ENCODE peak calls at places on chromosomes 11 and 22, in four cellular contexts. One of them, this sample, is unnamed. For H3K4me1, the result is how much of the 10 kb centered on the place peaks cover.

GRCh38 chr11:15687342-15687741 is 572.6 kb downstream of the INSC start:
- DNase-seq in GM12878: no peak
- DNase-seq in pancreas: no peak
- DNase-seq in Caco-2: no peak
- DNase-seq in this sample: no peak

GRCh38 chr11:94400839-94401772 is at the start of gene GPR83:
- DNase-seq in pancreas: no peak
- DNase-seq in GM12878: no peak
- DNase-seq in Caco-2: peak
- DNase-seq in this sample: peak

GRCh38 chr11:96905084-96905641 is 515.4 kb downstream of the JRKL start:
- DNase-seq in GM12878: no peak
- DNase-seq in Caco-2: no peak
- DNase-seq in pancreas: no peak
- DNase-seq in this sample: no peak

GRCh38 chr11:69867076-69868002 is 48.1 kb upstream of the FGF3 start:
- DNase-seq in pancreas: no peak
- DNase-seq in Caco-2: no peak
- DNase-seq in GM12878: no peak
- DNase-seq in this sample: no peak

GRCh38 chr11:112348480-112349029 is 87.9 kb upstream of the PLET1 start:
- DNase-seq in Caco-2: no peak
- DNase-seq in GM12878: no peak
- DNase-seq in pancreas: no peak
- DNase-seq in this sample: no peak

GRCh38 chr11:98136357-98136756 is 884.4 kb upstream of the CNTN5 start:
- DNase-seq in GM12878: no peak
- DNase-seq in pancreas: no peak
- DNase-seq in Caco-2: no peak
- DNase-seq in this sample: no peak

GRCh38 chr22:42644422-42645340 is 4.3 kb upstream of the ATP5MGL start:
- DNase-seq in pancreas: peak
- DNase-seq in GM12878: no peak
- DNase-seq in Caco-2: no peak
- DNase-seq in this sample: peak

GRCh38 chr22:39723899-39724351 is 153.4 kb downstream of the CACNA1I start:
- DNase-seq in pancreas: no peak
- DNase-seq in Caco-2: peak
- DNase-seq in GM12878: no peak
- DNase-seq in this sample: peak

GRCh38 chr11:112613051-112613972 is 347.9 kb upstream of the NCAM1 start:
- DNase-seq in Caco-2: no peak
- DNase-seq in GM12878: no peak
- DNase-seq in pancreas: peak
- DNase-seq in this sample: no peak

DNA sequence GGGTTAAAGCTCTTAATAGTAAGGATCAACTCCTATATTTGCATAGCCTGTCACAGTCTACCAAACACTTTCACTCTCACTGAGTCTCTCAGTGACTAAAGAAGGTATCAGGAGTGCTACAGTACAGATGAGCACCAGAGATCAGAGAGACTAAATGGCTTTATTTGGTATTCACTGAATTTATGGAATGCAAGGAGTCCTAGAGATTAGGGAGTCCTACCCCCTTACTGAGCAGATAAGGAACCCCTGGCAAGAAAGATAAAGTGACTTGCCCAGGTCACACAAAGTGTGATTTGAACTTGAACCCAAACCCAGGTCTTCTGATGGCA is 396.4 kb upstream of the CCDC90B start:
- DNase-seq in Caco-2: peak
- DNase-seq in GM12878: no peak
- DNase-seq in pancreas: no peak
- DNase-seq in this sample: no peak
- H3K4me3 ChIP-seq in Caco-2: no peak
- H3K4me3 ChIP-seq in GM12878: no peak
- H3K4me3 ChIP-seq in pancreas: no peak
- H3K4me3 ChIP-seq in this sample: no peak

GRCh38 chr22:31228425-31228824 is 16.3 kb downstream of the LIMK2 start:
- DNase-seq in pancreas: no peak
- DNase-seq in GM12878: no peak
- DNase-seq in Caco-2: no peak
- DNase-seq in this sample: no peak

GRCh38 chr22:31227186-31227585 is 15.1 kb downstream of the LIMK2 start:
- DNase-seq in GM12878: no peak
- DNase-seq in Caco-2: no peak
- DNase-seq in pancreas: no peak
- DNase-seq in this sample: no peak

GRCh38 chr22:31218565-31219262 is 6.6 kb downstream of the LIMK2 start:
- DNase-seq in GM12878: no peak
- DNase-seq in Caco-2: no peak
- DNase-seq in pancreas: no peak
- DNase-seq in this sample: no peak

GRCh38 chr22:31221084-31221483 is 9.0 kb downstream of the LIMK2 start:
- DNase-seq in Caco-2: no peak
- DNase-seq in pancreas: no peak
- DNase-seq in GM12878: no peak
- DNase-seq in this sample: no peak

GRCh38 chr22:31223786-31224191 is 11.7 kb downstream of the LIMK2 start:
- DNase-seq in pancreas: no peak
- DNase-seq in GM12878: no peak
- DNase-seq in Caco-2: no peak
- DNase-seq in this sample: no peak
- H3K4me1 ChIP-seq in pancreas: half or more
- H3K4me1 ChIP-seq in GM12878: under half
- H3K4me1 ChIP-seq in Caco-2: under half
- H3K4me1 ChIP-seq in this sample: under half

GRCh38 chr22:19715286-19715939 is 1.1 kb downstream of the SEPTIN5 start:
- DNase-seq in pancreas: no peak
- DNase-seq in GM12878: no peak
- DNase-seq in Caco-2: no peak
- DNase-seq in this sample: no peak
- H3K4me3 ChIP-seq in pancreas: no peak
- H3K4me3 ChIP-seq in GM12878: no peak
- H3K4me3 ChIP-seq in Caco-2: no peak
- H3K4me3 ChIP-seq in this sample: peak

DNA sequence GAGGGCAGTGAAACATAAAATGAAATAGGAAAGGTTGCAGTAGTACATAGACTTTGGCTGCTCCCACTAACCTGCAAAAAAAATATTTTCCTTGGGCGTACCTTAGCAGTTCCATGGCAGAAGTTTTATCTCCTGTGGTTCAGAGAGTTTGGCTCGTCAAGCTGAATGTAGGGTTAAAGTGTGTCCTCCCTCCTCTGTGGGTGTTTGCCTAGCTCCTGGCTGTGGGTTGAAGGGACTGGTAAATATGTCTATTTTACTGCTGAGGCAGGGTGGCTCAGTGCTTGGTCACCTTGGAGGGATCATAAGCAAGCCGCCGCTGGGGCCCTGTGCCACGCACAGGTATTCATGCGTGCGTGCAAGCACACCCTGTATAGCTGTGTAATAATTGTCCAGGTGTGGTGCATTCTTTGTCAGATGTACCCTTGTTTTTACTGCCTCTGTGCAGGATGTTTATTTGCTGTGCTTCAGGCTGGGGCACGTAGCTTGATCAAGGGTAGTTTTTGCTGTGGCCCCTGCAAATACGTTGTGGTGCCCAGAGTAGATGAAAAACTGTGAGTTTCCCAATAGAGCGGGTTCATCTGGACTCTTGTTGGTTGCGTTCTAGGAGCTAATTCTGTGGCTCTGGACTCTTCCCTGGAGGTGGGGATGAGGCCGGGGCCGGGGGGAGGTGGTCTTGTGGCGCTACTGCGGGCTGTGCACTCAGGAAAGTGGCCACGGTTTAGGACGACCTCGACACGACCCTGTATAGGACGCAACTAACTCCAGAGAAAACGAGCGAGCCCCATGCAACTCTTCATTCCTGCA is 734 bp upstream of the SORL1 start:
- DNase-seq in Caco-2: peak
- DNase-seq in pancreas: no peak
- DNase-seq in GM12878: no peak
- DNase-seq in this sample: no peak
- H3K4me1 ChIP-seq in Caco-2: under half
- H3K4me1 ChIP-seq in pancreas: under half
- H3K4me1 ChIP-seq in GM12878: half or more
- H3K4me1 ChIP-seq in this sample: under half

DNA sequence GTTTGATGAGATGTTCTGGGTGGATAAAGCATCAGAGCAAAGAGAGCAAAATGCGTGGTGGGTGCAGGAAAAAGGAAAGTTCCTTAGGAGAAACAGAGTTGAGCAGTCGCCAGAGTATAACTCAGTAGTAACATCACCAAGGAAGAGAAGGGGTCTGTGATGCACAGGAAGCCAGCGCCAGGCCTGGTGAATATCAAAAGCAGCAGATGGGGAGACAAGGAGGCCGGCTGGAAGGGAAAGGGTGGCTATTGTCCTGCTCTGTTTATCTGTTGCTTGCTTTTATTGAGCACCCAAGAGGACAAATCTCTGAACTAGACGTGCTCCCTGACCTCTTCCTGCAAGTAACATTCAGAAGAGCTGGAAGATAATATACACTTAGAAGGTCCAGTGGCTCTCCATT is 52.7 kb upstream of the GRAMD1B start:
- DNase-seq in pancreas: no peak
- DNase-seq in GM12878: no peak
- DNase-seq in Caco-2: no peak
- DNase-seq in this sample: no peak
- H3K4me3 ChIP-seq in pancreas: no peak
- H3K4me3 ChIP-seq in GM12878: no peak
- H3K4me3 ChIP-seq in Caco-2: no peak
- H3K4me3 ChIP-seq in this sample: no peak

This sample was measured in testis.